ENCODE peak calls at places on chromosome 9, in five cellular contexts. J is AG09319, P is B cell, D is progenitor cell of endocrine pancreas, Z is ovary. L is an unnamed sample.

GRCh38 chr9:74942801-74943200 is 9.9 kb downstream of the C9orf40 start:
- DNase-seq in Z (no peak), J (no peak), P (no peak), D (no peak), L (no peak)

GRCh38 chr9:114864471-114864870 is 58.6 kb upstream of the TNFSF15 start:
- DNase-seq in Z (no peak), D (no peak), P (no peak), J (no peak), L (no peak)

GRCh38 chr9:104412238-104412637 is 91.8 kb upstream of the OR13F1 start:
- DNase-seq in Z (no peak), P (no peak), J (no peak), D (no peak), L (no peak)

GRCh38 chr9:124259273-124260078 is 1.7 kb downstream of the NEK6 start:
- DNase-seq in J (peak), D (no peak), P (no peak), Z (peak), L (peak)

GRCh38 chr9:78321505-78321904 is 24.6 kb downstream of the PSAT1 start:
- DNase-seq in J (no peak), D (no peak), Z (no peak), P (no peak), L (no peak)

GRCh38 chr9:38074441-38074943 is 5.5 kb upstream of the SHB start:
- DNase-seq in J (no peak), D (no peak), P (no peak), Z (no peak), L (peak)

GRCh38 chr9:126875780-126876510 is 15.5 kb downstream of the ZBTB34 start:
- DNase-seq in J (no peak), P (no peak), D (no peak), Z (no peak), L (no peak)

GRCh38 chr9:32526042-32526706 is at the start of gene RIGI:
- DNase-seq in Z (peak), P (peak), J (peak), D (peak), L (peak)

GRCh38 chr9:120531683-120532300 is 48.2 kb downstream of the CDK5RAP2 start:
- DNase-seq in Z (no peak), J (no peak), D (no peak), P (no peak), L (peak)
- TF ChIP-seq CTCF in Z (no peak), J (peak), D (peak), P (no peak), L (peak)

DNA sequence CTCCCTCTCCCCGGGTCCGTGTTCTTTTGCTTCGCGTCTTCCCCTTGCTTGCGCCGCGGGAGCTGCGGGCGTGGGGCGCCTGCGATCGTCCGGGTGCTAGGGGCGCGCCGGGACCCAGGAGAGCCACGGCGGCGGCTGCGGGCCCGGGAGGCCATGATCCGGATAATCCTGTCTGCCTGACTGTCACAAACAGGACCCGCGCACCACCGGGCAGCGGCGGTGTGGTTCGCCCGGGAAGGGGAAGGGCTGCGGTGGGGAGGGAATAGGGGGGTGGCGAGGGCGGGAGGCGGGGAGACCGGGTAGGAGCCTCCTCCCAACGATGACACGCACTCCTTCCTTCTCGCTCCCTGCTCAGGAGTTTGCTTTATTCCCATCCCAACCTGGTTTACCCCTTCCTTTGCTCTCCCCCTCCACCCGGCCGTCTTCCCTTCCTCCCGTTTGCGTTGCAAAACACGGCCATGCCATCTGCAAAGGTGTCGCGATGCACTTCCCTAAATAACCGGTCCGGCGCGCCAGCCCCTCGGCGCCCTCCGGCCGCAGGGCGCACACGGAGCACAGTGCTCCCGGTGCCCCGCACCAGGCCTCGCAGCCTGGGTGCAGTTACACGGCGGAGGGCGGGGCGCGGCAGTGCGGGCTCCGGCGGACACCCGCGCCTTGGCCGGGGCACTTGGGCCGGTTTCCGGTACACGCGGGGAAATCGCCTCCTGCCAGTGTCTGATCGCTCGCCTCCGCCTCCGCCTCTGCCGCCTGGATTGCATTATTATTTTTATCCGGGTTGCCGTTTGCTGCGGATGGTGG is 1.5 kb downstream of the SMARCA2 start:
- DNase-seq in Z (peak), P (peak), J (peak), D (peak), L (peak)
- TF ChIP-seq CTCF in Z (no peak), P (no peak), J (no peak), D (peak), L (peak)

DNA sequence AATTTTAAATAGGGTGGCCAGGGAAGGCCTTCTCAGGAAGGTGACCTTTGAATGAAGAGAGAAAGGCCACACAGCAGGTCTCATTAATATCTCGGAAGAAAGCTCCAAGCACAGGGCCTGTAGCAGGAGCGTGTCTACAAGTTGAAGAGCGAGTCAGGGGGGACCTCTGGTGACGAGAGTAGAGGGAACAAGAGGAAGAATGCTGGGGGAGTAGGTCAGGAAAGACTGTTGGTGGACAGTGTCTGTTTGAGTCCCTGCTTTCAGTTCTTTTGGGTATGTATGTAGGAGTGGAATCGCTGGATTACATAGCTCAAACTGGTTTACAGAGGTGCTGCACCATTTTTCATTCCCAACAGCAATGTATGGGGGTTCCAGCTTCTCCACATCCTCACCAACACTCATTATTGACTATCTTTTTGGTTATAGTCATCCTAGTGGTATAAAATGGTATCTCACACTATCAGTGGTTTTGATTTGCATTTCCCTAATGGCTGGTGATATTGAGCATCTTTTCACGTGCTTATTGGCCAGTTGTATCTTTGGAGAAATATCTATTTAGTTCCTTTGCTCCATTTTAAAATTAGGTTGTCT is 55.8 kb downstream of the NUP214 start:
- DNase-seq in Z (no peak), J (no peak), P (no peak), D (no peak), L (no peak)
- TF ChIP-seq CTCF in Z (no peak), J (no peak), P (peak), D (peak), L (peak)

GRCh38 chr9:17837931-17838330 is 259.1 kb downstream of the SH3GL2 start:
- DNase-seq in Z (no peak), D (no peak), J (no peak), P (no peak), L (no peak)
- TF ChIP-seq CTCF in Z (no peak), D (peak), J (no peak), P (no peak), L (peak)

GRCh38 chr9:107767711-107768110 is 278.1 kb upstream of the KLF4 start:
- DNase-seq in J (no peak), P (no peak), D (no peak), Z (no peak), L (no peak)

GRCh38 chr9:107768224-107768623 is 278.7 kb upstream of the KLF4 start:
- DNase-seq in P (no peak), Z (no peak), J (no peak), D (no peak), L (no peak)

GRCh38 chr9:107770716-107771115 is 281.1 kb upstream of the KLF4 start:
- DNase-seq in P (no peak), D (no peak), Z (no peak), J (no peak), L (no peak)

GRCh38 chr9:107778666-107779065 is 289.1 kb upstream of the KLF4 start:
- DNase-seq in J (no peak), P (no peak), Z (no peak), D (no peak), L (no peak)

DNA sequence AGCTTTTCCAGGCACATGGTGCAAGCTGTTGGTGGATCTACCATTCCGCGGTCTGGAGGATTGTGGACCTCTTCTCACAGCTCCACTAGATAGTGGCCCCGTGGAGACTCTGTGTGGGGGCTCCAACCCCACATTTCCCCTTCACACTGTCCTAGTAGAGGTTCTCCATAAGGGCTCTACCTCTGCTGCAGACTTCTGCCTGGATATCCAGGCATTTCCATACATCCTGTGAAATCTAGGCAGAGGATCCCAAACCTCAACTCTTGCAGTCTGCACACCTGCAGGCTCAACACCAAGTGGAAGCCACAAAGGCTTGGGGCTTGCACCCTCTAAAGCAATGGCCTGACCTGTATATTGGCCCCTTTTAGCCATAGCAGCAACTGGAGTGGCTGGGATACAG is 283.4 kb upstream of the KLF4 start:
- DNase-seq in P (no peak), Z (no peak), D (no peak), J (no peak), L (no peak)
- TF ChIP-seq CTCF in P (no peak), Z (no peak), D (no peak), J (no peak), L (no peak)

L was measured in HFFc6.